ENCODE peak calls at places on chromosomes 12 and 14, in seven cellular contexts. One of them, this sample, is unnamed.

GRCh38 chr12:570237-570925 is 92.9 kb downstream of the NINJ2 start:
- DNase-seq in Peyer's patch: peak
- DNase-seq in aorta: peak
- DNase-seq in osteoblast: peak
- DNase-seq in transverse colon: peak
- DNase-seq in gastrocnemius medialis: peak
- DNase-seq in stomach: peak
- DNase-seq in this sample: peak

GRCh38 chr12:130205531-130205930 is 43.3 kb downstream of the FZD10 start:
- DNase-seq in Peyer's patch: no peak
- DNase-seq in aorta: no peak
- DNase-seq in osteoblast: no peak
- DNase-seq in transverse colon: no peak
- DNase-seq in gastrocnemius medialis: no peak
- DNase-seq in stomach: no peak
- DNase-seq in this sample: no peak

GRCh38 chr14:22429546-22429945 is 159.5 kb downstream of the DAD1 start:
- DNase-seq in Peyer's patch: no peak
- DNase-seq in aorta: no peak
- DNase-seq in osteoblast: no peak
- DNase-seq in transverse colon: no peak
- DNase-seq in gastrocnemius medialis: no peak
- DNase-seq in stomach: no peak
- DNase-seq in this sample: no peak

GRCh38 chr12:52681551-52682380 is 1.6 kb upstream of the KRT1 start:
- DNase-seq in Peyer's patch: no peak
- DNase-seq in aorta: no peak
- DNase-seq in osteoblast: no peak
- DNase-seq in transverse colon: no peak
- DNase-seq in gastrocnemius medialis: no peak
- DNase-seq in stomach: no peak
- DNase-seq in this sample: peak

GRCh38 chr14:84087986-84088531 is 1441.9 kb upstream of the FLRT2 start:
- DNase-seq in Peyer's patch: no peak
- DNase-seq in aorta: no peak
- DNase-seq in osteoblast: no peak
- DNase-seq in transverse colon: no peak
- DNase-seq in gastrocnemius medialis: no peak
- DNase-seq in stomach: no peak
- DNase-seq in this sample: no peak

GRCh38 chr12:67598598-67598997 is 49.9 kb upstream of the DYRK2 start:
- DNase-seq in Peyer's patch: no peak
- DNase-seq in aorta: no peak
- DNase-seq in osteoblast: no peak
- DNase-seq in transverse colon: no peak
- DNase-seq in gastrocnemius medialis: no peak
- DNase-seq in stomach: no peak
- DNase-seq in this sample: no peak

GRCh38 chr12:92098594-92099370 is 46.9 kb downstream of the BTG1 start:
- DNase-seq in Peyer's patch: no peak
- DNase-seq in aorta: no peak
- DNase-seq in osteoblast: no peak
- DNase-seq in transverse colon: no peak
- DNase-seq in gastrocnemius medialis: no peak
- DNase-seq in stomach: peak
- DNase-seq in this sample: no peak

GRCh38 chr12:131795688-131796410 is 32.3 kb upstream of the MMP17 start:
- DNase-seq in Peyer's patch: no peak
- DNase-seq in aorta: no peak
- DNase-seq in osteoblast: no peak
- DNase-seq in transverse colon: no peak
- DNase-seq in gastrocnemius medialis: no peak
- DNase-seq in stomach: no peak
- DNase-seq in this sample: no peak

GRCh38 chr14:100106661-100107112 is 41.5 kb downstream of the EVL start:
- DNase-seq in Peyer's patch: no peak
- DNase-seq in aorta: no peak
- DNase-seq in osteoblast: peak
- DNase-seq in transverse colon: no peak
- DNase-seq in gastrocnemius medialis: no peak
- DNase-seq in stomach: no peak
- DNase-seq in this sample: no peak

GRCh38 chr12:62468394-62468793 is 1.8 kb downstream of the MON2 start:
- DNase-seq in Peyer's patch: no peak
- DNase-seq in aorta: no peak
- DNase-seq in osteoblast: no peak
- DNase-seq in transverse colon: no peak
- DNase-seq in gastrocnemius medialis: no peak
- DNase-seq in stomach: no peak
- DNase-seq in this sample: no peak

GRCh38 chr12:33514893-33515292 is 75.3 kb upstream of the SYT10 start:
- DNase-seq in Peyer's patch: no peak
- DNase-seq in aorta: no peak
- DNase-seq in osteoblast: no peak
- DNase-seq in transverse colon: no peak
- DNase-seq in gastrocnemius medialis: no peak
- DNase-seq in stomach: no peak
- DNase-seq in this sample: no peak

GRCh38 chr14:101933209-101933608 is 31.2 kb upstream of the DYNC1H1 start:
- DNase-seq in Peyer's patch: no peak
- DNase-seq in aorta: peak
- DNase-seq in osteoblast: no peak
- DNase-seq in transverse colon: no peak
- DNase-seq in gastrocnemius medialis: no peak
- DNase-seq in stomach: no peak
- DNase-seq in this sample: no peak

GRCh38 chr14:100892496-100893227 is 10.9 kb downstream of the RTL1 start:
- DNase-seq in Peyer's patch: peak
- DNase-seq in aorta: peak
- DNase-seq in osteoblast: peak
- DNase-seq in transverse colon: peak
- DNase-seq in gastrocnemius medialis: no peak
- DNase-seq in stomach: peak
- DNase-seq in this sample: no peak

GRCh38 chr14:92568621-92569479 is 55.3 kb downstream of the RIN3 start:
- DNase-seq in Peyer's patch: no peak
- DNase-seq in aorta: no peak
- DNase-seq in osteoblast: no peak
- DNase-seq in transverse colon: no peak
- DNase-seq in gastrocnemius medialis: no peak
- DNase-seq in stomach: no peak
- DNase-seq in this sample: no peak

GRCh38 chr12:69388371-69388770 is 28.8 kb downstream of the YEATS4 start:
- DNase-seq in Peyer's patch: no peak
- DNase-seq in aorta: no peak
- DNase-seq in osteoblast: peak
- DNase-seq in transverse colon: no peak
- DNase-seq in gastrocnemius medialis: no peak
- DNase-seq in stomach: no peak
- DNase-seq in this sample: no peak

GRCh38 chr14:62126885-62127478 is 364.8 kb downstream of the SNAPC1 start:
- DNase-seq in Peyer's patch: no peak
- DNase-seq in aorta: no peak
- DNase-seq in osteoblast: no peak
- DNase-seq in transverse colon: no peak
- DNase-seq in gastrocnemius medialis: no peak
- DNase-seq in stomach: no peak
- DNase-seq in this sample: no peak

GRCh38 chr14:103130965-103131364 is 7.7 kb downstream of the TNFAIP2 start:
- DNase-seq in Peyer's patch: peak
- DNase-seq in aorta: no peak
- DNase-seq in osteoblast: peak
- DNase-seq in transverse colon: no peak
- DNase-seq in gastrocnemius medialis: no peak
- DNase-seq in stomach: no peak
- DNase-seq in this sample: peak

GRCh38 chr12:49987620-49988303 is 15.0 kb downstream of the AQP6 start:
- DNase-seq in Peyer's patch: no peak
- DNase-seq in aorta: no peak
- DNase-seq in osteoblast: no peak
- DNase-seq in transverse colon: no peak
- DNase-seq in gastrocnemius medialis: no peak
- DNase-seq in stomach: no peak
- DNase-seq in this sample: no peak

DNA sequence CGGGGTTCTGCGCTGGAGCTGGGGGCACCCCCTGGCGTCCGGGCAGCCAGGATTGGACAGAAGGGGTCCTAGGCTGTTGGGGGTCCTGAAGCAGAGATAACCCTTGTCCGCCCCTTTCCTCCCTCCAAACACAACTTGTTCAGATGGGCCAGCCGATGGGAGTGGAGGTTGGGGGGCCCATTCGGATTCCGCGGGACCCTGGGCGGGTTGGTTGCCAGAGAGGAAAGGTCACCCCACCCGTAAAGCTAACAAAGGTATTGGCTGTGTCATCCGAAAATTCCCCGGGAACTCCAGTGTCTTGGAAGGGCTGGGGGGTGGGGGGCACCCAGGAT is 1.3 kb downstream of the FAM222A start:
- DNase-seq in Peyer's patch: no peak
- DNase-seq in aorta: peak
- DNase-seq in osteoblast: peak
- DNase-seq in transverse colon: no peak
- DNase-seq in gastrocnemius medialis: no peak
- DNase-seq in stomach: no peak
- DNase-seq in this sample: no peak
- H3K4me3 ChIP-seq in Peyer's patch: peak
- H3K4me3 ChIP-seq in aorta: no peak
- H3K4me3 ChIP-seq in osteoblast: no peak
- H3K4me3 ChIP-seq in transverse colon: peak
- H3K4me3 ChIP-seq in gastrocnemius medialis: peak
- H3K4me3 ChIP-seq in stomach: peak
- H3K4me3 ChIP-seq in this sample: peak

GRCh38 chr14:31622060-31622459 is 60.9 kb downstream of the NUBPL start:
- DNase-seq in Peyer's patch: no peak
- DNase-seq in aorta: no peak
- DNase-seq in osteoblast: no peak
- DNase-seq in transverse colon: no peak
- DNase-seq in gastrocnemius medialis: no peak
- DNase-seq in stomach: no peak
- DNase-seq in this sample: no peak
- H3K27ac ChIP-seq in Peyer's patch: no peak
- H3K27ac ChIP-seq in aorta: no peak
- H3K27ac ChIP-seq in osteoblast: no peak
- H3K27ac ChIP-seq in transverse colon: no peak
- H3K27ac ChIP-seq in gastrocnemius medialis: no peak
- H3K27ac ChIP-seq in stomach: no peak
- H3K27ac ChIP-seq in this sample: no peak

GRCh38 chr12:48882972-48883304 is 17.3 kb upstream of the RND1 start:
- DNase-seq in Peyer's patch: no peak
- DNase-seq in aorta: no peak
- DNase-seq in osteoblast: no peak
- DNase-seq in transverse colon: no peak
- DNase-seq in gastrocnemius medialis: no peak
- DNase-seq in stomach: peak
- DNase-seq in this sample: no peak
- H3K4me3 ChIP-seq in Peyer's patch: no peak
- H3K4me3 ChIP-seq in aorta: no peak
- H3K4me3 ChIP-seq in osteoblast: no peak
- H3K4me3 ChIP-seq in transverse colon: no peak
- H3K4me3 ChIP-seq in gastrocnemius medialis: no peak
- H3K4me3 ChIP-seq in stomach: no peak
- H3K4me3 ChIP-seq in this sample: no peak

GRCh38 chr14:90750701-90751100 is 65.5 kb downstream of the TTC7B start:
- DNase-seq in Peyer's patch: no peak
- DNase-seq in aorta: no peak
- DNase-seq in osteoblast: no peak
- DNase-seq in transverse colon: no peak
- DNase-seq in gastrocnemius medialis: no peak
- DNase-seq in stomach: no peak
- DNase-seq in this sample: no peak

GRCh38 chr14:90743826-90744225 is 72.4 kb downstream of the TTC7B start:
- DNase-seq in Peyer's patch: no peak
- DNase-seq in aorta: no peak
- DNase-seq in osteoblast: no peak
- DNase-seq in transverse colon: no peak
- DNase-seq in gastrocnemius medialis: no peak
- DNase-seq in stomach: no peak
- DNase-seq in this sample: no peak

GRCh38 chr14:90750191-90750590 is 66.0 kb downstream of the TTC7B start:
- DNase-seq in Peyer's patch: no peak
- DNase-seq in aorta: no peak
- DNase-seq in osteoblast: no peak
- DNase-seq in transverse colon: no peak
- DNase-seq in gastrocnemius medialis: no peak
- DNase-seq in stomach: no peak
- DNase-seq in this sample: no peak

GRCh38 chr14:90742709-90743108 is 73.5 kb downstream of the TTC7B start:
- DNase-seq in Peyer's patch: no peak
- DNase-seq in aorta: no peak
- DNase-seq in osteoblast: no peak
- DNase-seq in transverse colon: no peak
- DNase-seq in gastrocnemius medialis: no peak
- DNase-seq in stomach: no peak
- DNase-seq in this sample: no peak

DNA sequence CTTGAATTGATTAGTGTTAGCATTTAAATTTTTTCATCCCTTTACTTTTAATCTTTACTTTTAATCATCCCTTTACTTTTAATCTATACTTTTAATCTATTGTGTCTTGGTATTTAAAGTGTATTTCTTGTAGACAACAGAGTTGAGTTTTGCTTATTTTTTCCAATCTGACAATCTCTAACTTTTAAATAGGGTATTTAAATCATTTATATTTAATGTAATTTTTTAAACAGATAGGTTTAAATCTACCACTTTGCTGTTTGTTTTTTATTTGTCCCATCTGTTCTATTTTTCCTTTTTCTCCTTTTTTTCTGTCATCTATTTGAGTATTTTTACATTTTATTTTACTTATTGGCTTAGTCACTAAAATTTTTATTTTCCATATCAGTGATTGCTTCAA is 68.3 kb downstream of the TTC7B start:
- DNase-seq in Peyer's patch: no peak
- DNase-seq in aorta: no peak
- DNase-seq in osteoblast: no peak
- DNase-seq in transverse colon: no peak
- DNase-seq in gastrocnemius medialis: no peak
- DNase-seq in stomach: no peak
- DNase-seq in this sample: no peak
- H3K27ac ChIP-seq in Peyer's patch: no peak
- H3K27ac ChIP-seq in aorta: no peak
- H3K27ac ChIP-seq in osteoblast: no peak
- H3K27ac ChIP-seq in transverse colon: no peak
- H3K27ac ChIP-seq in gastrocnemius medialis: no peak
- H3K27ac ChIP-seq in stomach: no peak
- H3K27ac ChIP-seq in this sample: no peak

DNA sequence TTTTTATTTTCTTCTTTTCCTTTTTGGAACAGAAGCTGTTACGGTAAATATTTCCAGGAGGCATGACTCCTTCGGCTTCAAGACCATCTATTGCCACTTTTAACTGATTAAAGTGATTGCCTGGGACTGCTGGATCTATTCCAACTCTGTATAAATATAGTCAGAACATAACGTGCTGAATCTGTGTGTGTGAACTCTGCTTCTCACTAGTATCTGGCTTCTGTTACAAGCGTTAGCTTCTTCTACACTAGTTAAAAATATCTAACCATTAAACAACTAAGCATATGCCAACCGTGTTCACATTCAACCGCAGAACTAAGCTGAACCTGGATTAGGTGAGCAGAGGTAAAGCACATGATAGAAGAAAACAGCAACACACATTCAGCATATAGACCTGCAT is 49.0 kb downstream of the TMTC1 start:
- DNase-seq in Peyer's patch: no peak
- DNase-seq in aorta: no peak
- DNase-seq in osteoblast: no peak
- DNase-seq in transverse colon: no peak
- DNase-seq in gastrocnemius medialis: no peak
- DNase-seq in stomach: no peak
- DNase-seq in this sample: no peak
- H3K4me3 ChIP-seq in Peyer's patch: no peak
- H3K4me3 ChIP-seq in aorta: no peak
- H3K4me3 ChIP-seq in osteoblast: no peak
- H3K4me3 ChIP-seq in transverse colon: no peak
- H3K4me3 ChIP-seq in gastrocnemius medialis: peak
- H3K4me3 ChIP-seq in stomach: no peak
- H3K4me3 ChIP-seq in this sample: no peak